ENCODE peak calls at places on chromosomes 3 and 15, in seven cellular contexts. C is coronary artery, I is HFF-Myc, K is endothelial cell of umbilical vein, J is HFFc6, Y is fibroblast of pulmonary artery, A is progenitor cell of endocrine pancreas. E is an unnamed sample.

GRCh38 chr15:43186003-43186353 is 775 bp downstream of the CCNDBP1 start:
- DNase-seq in C (no peak), K (no peak), Y (no peak), A (no peak), J (no peak), I (no peak), E (no peak)

GRCh38 chr3:94440767-94441493 is 378.1 kb downstream of the NSUN3 start:
- DNase-seq in I (peak), A (no peak), Y (peak), K (peak), C (no peak), J (peak), E (no peak)

GRCh38 chr3:57168151-57168550 is 3.0 kb upstream of the IL17RD start:
- DNase-seq in K (no peak), A (no peak), I (no peak), J (no peak), C (no peak), Y (no peak), E (no peak)

GRCh38 chr3:139537325-139537724 is 2.2 kb downstream of the RBP1 start:
- DNase-seq in K (no peak), A (no peak), Y (peak), I (no peak), C (no peak), J (no peak), E (no peak)

GRCh38 chr3:30477149-30477921 is 129.1 kb upstream of the TGFBR2 start:
- DNase-seq in I (no peak), J (no peak), A (no peak), C (no peak), Y (no peak), K (peak), E (no peak)

GRCh38 chr3:196138927-196139680 is 57.2 kb upstream of the TFRC start:
- DNase-seq in K (peak), C (no peak), Y (peak), A (no peak), J (no peak), I (no peak), E (no peak)

GRCh38 chr3:158958873-158959272 is 157.0 kb downstream of the MFSD1 start:
- DNase-seq in A (no peak), C (no peak), J (no peak), K (no peak), Y (no peak), I (no peak), E (no peak)

GRCh38 chr3:168659015-168659414 is 563.3 kb upstream of the GOLIM4 start:
- DNase-seq in A (no peak), C (no peak), K (no peak), J (no peak), I (no peak), Y (no peak), E (no peak)

GRCh38 chr3:16064660-16065414 is 109.6 kb upstream of the GALNT15 start:
- DNase-seq in K (peak), I (peak), J (peak), A (no peak), Y (peak), C (no peak), E (no peak)

GRCh38 chr3:105385179-105385578 is 18.5 kb downstream of the ALCAM start:
- DNase-seq in I (no peak), C (no peak), A (no peak), K (no peak), J (no peak), Y (peak), E (no peak)

GRCh38 chr15:75095594-75095993 is 72.2 kb downstream of the PPCDC start:
- DNase-seq in J (no peak), Y (no peak), I (no peak), C (no peak), A (no peak), K (no peak), E (no peak)

GRCh38 chr15:100349321-100349695 is 7.5 kb upstream of the ADAMTS17 start:
- DNase-seq in J (no peak), Y (no peak), C (no peak), I (no peak), A (no peak), K (no peak), E (no peak)

GRCh38 chr3:12423918-12424634 is 60.2 kb upstream of the TSEN2 start:
- DNase-seq in A (no peak), Y (peak), I (no peak), J (no peak), K (peak), C (no peak), E (no peak)

GRCh38 chr3:160929595-160929994 is 173.6 kb downstream of the PPM1L start:
- DNase-seq in K (peak), J (peak), C (no peak), I (no peak), Y (peak), A (no peak), E (no peak)

GRCh38 chr3:11651477-11651876 is 7.8 kb upstream of the VGLL4 start:
- DNase-seq in K (no peak), C (no peak), A (no peak), Y (no peak), I (no peak), J (no peak), E (no peak)

GRCh38 chr3:55089211-55089610 is 161.4 kb upstream of the LRTM1 start:
- DNase-seq in K (no peak), A (no peak), I (no peak), C (no peak), Y (peak), J (no peak), E (no peak)

GRCh38 chr3:155664922-155665695 is 79.8 kb downstream of the PLCH1 start:
- DNase-seq in A (no peak), J (peak), I (peak), C (peak), K (no peak), Y (peak), E (no peak)

GRCh38 chr3:146543461-146544012 is 870 bp downstream of the PLSCR1 start:
- DNase-seq in J (no peak), K (peak), I (no peak), Y (peak), A (no peak), C (no peak), E (no peak)

GRCh38 chr3:78879516-78879860 is 888.3 kb downstream of the ROBO1 start:
- DNase-seq in A (no peak), K (no peak), I (no peak), J (no peak), Y (no peak), C (no peak), E (no peak)

GRCh38 chr3:134323966-134324962 is 50.0 kb downstream of the AMOTL2 start:
- DNase-seq in Y (no peak), J (no peak), A (no peak), C (no peak), I (no peak), K (no peak), E (no peak)

GRCh38 chr3:188037116-188037718 is 116.7 kb upstream of the LPP start:
- DNase-seq in I (no peak), C (no peak), A (no peak), J (peak), K (peak), Y (peak), E (no peak)
- TF ChIP-seq CTCF in I (peak), C (peak), A (peak), J (peak), K (peak), Y (peak), E (peak)

GRCh38 chr15:39888809-39889208 is 31.3 kb downstream of the GPR176 start:
- DNase-seq in C (no peak), K (no peak), Y (no peak), I (no peak), A (no peak), J (no peak), E (no peak)

GRCh38 chr15:39886418-39886817 is 33.6 kb downstream of the GPR176 start:
- DNase-seq in K (no peak), J (no peak), I (no peak), Y (no peak), C (no peak), A (no peak), E (no peak)

GRCh38 chr15:39887211-39887610 is 32.9 kb downstream of the GPR176 start:
- DNase-seq in Y (no peak), C (no peak), I (no peak), J (no peak), K (no peak), A (no peak), E (no peak)

GRCh38 chr15:39888243-39888642 is 31.8 kb downstream of the GPR176 start:
- DNase-seq in K (no peak), Y (no peak), C (no peak), J (no peak), I (no peak), A (no peak), E (no peak)

GRCh38 chr15:39887832-39888231 is 32.2 kb downstream of the GPR176 start:
- DNase-seq in J (peak), I (no peak), Y (peak), A (no peak), K (peak), C (no peak), E (no peak)
- TF ChIP-seq CTCF in J (peak), I (peak), Y (peak), A (no peak), K (peak), C (no peak), E (no peak)

GRCh38 chr15:62488383-62488782 is 323.3 kb upstream of the C2CD4B start:
- DNase-seq in C (no peak), A (no peak), K (no peak), Y (no peak), J (no peak), I (no peak), E (no peak)
- TF ChIP-seq CTCF in C (no peak), A (no peak), K (no peak), Y (no peak), J (no peak), I (no peak), E (no peak)

DNA sequence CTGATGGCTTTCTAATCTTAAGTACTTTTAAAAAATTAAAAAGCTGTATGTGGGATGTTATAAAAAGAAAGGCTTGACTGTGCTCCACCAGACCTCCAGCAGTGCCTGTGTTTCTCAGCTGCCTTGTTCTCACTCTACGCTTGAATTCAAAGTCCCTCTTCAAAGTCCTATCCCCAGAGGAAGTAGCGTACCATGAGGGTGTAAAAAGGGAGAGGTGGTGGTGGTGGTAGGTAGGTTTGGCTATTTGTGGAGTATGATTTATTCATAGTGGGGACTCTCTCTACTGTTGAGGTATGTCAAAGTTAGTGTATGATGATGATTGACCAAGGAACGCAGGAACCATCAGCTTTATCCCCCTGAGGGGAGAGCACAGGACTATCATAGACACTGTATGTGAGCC is 137.9 kb downstream of the GHSR start:
- DNase-seq in I (no peak), K (no peak), Y (no peak), A (no peak), C (no peak), J (no peak), E (no peak)
- TF ChIP-seq CTCF in I (no peak), K (no peak), Y (no peak), A (no peak), C (no peak), J (no peak), E (no peak)

DNA sequence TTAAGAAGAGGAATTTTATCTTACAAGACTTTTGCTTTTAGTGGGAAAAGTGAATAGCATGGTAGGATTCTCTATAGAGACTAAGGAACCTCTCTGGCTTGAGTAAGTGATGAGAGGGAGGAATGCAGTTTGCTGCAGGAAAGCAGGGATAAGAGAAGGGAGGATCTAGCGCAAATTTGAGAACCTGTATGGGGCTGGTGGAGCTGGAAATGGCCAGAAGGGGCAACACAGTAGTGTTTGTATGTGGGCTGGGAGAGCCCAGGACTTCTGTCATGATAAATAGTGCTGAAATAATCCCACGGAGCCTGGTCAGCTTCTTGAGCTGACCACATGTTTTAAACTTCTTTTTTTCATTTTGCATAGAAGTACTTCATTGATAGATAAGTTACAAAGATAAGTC is 11.1 kb upstream of the SHC4 start:
- DNase-seq in A (no peak), K (peak), J (no peak), I (no peak), Y (peak), C (no peak), E (no peak)
- TF ChIP-seq CTCF in A (peak), K (no peak), J (no peak), I (no peak), Y (peak), C (no peak), E (no peak)

GRCh38 chr15:29692527-29692926 is 129.7 kb downstream of the TJP1 start:
- DNase-seq in C (no peak), J (no peak), A (no peak), Y (peak), K (no peak), I (no peak), E (no peak)
- TF ChIP-seq CTCF in C (no peak), J (peak), A (peak), Y (peak), K (peak), I (peak), E (no peak)